ENCODE peak calls at places on chromosomes 5 and 9, in ten cellular contexts. U is tibial nerve, J is hepatocyte, W is spleen, L is transverse colon, B is ovary, S is PC-3, O is bronchial epithelial cell, Y is testis, P is HCT116. I is an unnamed sample.

GRCh38 chr5:72855821-72856220 is 39.4 kb downstream of the TNPO1 start:
- DNase-seq in U (no peak), J (no peak), L (no peak), P (no peak), Y (no peak), O (no peak), W (no peak), B (no peak), S (no peak), I (no peak)

GRCh38 chr5:167849874-167850273 is 441.6 kb upstream of the WWC1 start:
- DNase-seq in W (no peak), P (no peak), U (no peak), B (no peak), O (no peak), Y (no peak), J (no peak), S (no peak), L (no peak), I (no peak)

GRCh38 chr5:120139039-120139438 is 325.1 kb upstream of the PRR16 start:
- DNase-seq in P (no peak), S (peak; percentile 85), O (peak; percentile 99), J (peak; percentile 73), U (no peak), B (no peak), L (no peak), Y (no peak), W (no peak), I (no peak)

GRCh38 chr9:137194388-137194787 is 5.9 kb downstream of the SSNA1 start:
- DNase-seq in O (no peak), B (no peak), W (no peak), Y (no peak), S (no peak), J (peak; percentile 65), U (no peak), L (no peak), P (no peak), I (no peak)

GRCh38 chr5:150516011-150516410 is 8.1 kb downstream of the NDST1 start:
- DNase-seq in W (no peak), P (no peak), Y (peak; percentile 82), L (no peak), O (no peak), S (no peak), J (peak; percentile 61), B (no peak), U (no peak), I (no peak)

GRCh38 chr9:79026311-79026710 is 545.5 kb upstream of the TLE4 start:
- DNase-seq in U (no peak), O (peak; percentile 96), W (no peak), S (no peak), Y (no peak), B (no peak), P (no peak), J (no peak), L (no peak), I (no peak)

GRCh38 chr5:60883229-60883628 is 39.2 kb upstream of the ELOVL7 start:
- DNase-seq in J (peak; percentile 10), O (peak; percentile 38), Y (no peak), S (peak; percentile 11), L (no peak), W (no peak), B (no peak), U (no peak), P (peak; percentile 6), I (no peak)

GRCh38 chr5:59724482-59725392 is 168.8 kb downstream of the PDE4D start:
- DNase-seq in Y (peak; percentile 17), J (peak; percentile 57), B (no peak), O (peak; percentile 50), W (no peak), S (peak; percentile 58), L (peak; percentile 26), P (peak; percentile 12), U (no peak), I (no peak)

GRCh38 chr5:141637693-141638419 is 1.1 kb downstream of the RELL2 start:
- DNase-seq in J (peak; percentile 82), U (no peak), L (peak; percentile 66), Y (peak; percentile 62), B (peak; percentile 67), W (peak; percentile 92), S (no peak), O (peak; percentile 21), P (no peak), I (peak; percentile 81)

GRCh38 chr5:83721878-83722779 is 1.5 kb upstream of the HAPLN1 start:
- DNase-seq in W (peak; percentile 72), O (peak; percentile 4), P (peak; percentile 66), Y (peak; percentile 70), S (peak; percentile 73), L (peak; percentile 83), J (peak; percentile 90), B (peak; percentile 53), U (peak; percentile 46), I (peak; percentile 54)

GRCh38 chr5:122864842-122865241 is 19.4 kb downstream of the SNX24 start:
- DNase-seq in J (no peak), W (no peak), L (no peak), B (no peak), Y (no peak), P (no peak), S (no peak), U (no peak), O (no peak), I (no peak)

GRCh38 chr5:122874179-122874875 is 28.9 kb downstream of the SNX24 start:
- DNase-seq in Y (no peak), O (no peak), J (no peak), S (no peak), U (no peak), B (no peak), L (no peak), W (no peak), P (no peak), I (no peak)

GRCh38 chr5:122864400-122864799 is 19.0 kb downstream of the SNX24 start:
- DNase-seq in L (no peak), O (no peak), W (no peak), B (no peak), U (no peak), S (no peak), P (no peak), J (no peak), Y (no peak), I (no peak)

GRCh38 chr5:122871669-122872068 is 26.3 kb downstream of the SNX24 start:
- DNase-seq in W (no peak), U (no peak), L (no peak), B (no peak), Y (no peak), P (no peak), S (no peak), O (no peak), J (no peak), I (no peak)

GRCh38 chr5:122870219-122870856 is 24.9 kb downstream of the SNX24 start:
- DNase-seq in B (no peak), U (no peak), O (no peak), S (no peak), P (no peak), L (no peak), Y (no peak), W (no peak), J (no peak), I (no peak)
- H3K4me3 ChIP-seq in B (no peak overlapping the region), U (no peak overlapping the region), O (no peak overlapping the region), S (no peak overlapping the region), P (no peak overlapping the region), L (no peak overlapping the region), Y (no peak overlapping the region), W (no peak overlapping the region), J (no peak overlapping the region), I (no peak overlapping the region)

GRCh38 chr9:109230277-109230676 is 63.2 kb upstream of the FRRS1L start:
- DNase-seq in W (no peak), B (no peak), L (no peak), S (no peak), O (no peak), J (no peak), U (no peak), Y (no peak), P (no peak), I (no peak)

GRCh38 chr9:109229682-109230081 is 62.6 kb upstream of the FRRS1L start:
- DNase-seq in Y (no peak), U (no peak), P (no peak), J (no peak), B (no peak), W (no peak), O (no peak), L (no peak), S (no peak), I (no peak)

GRCh38 chr9:109231593-109231992 is 64.5 kb upstream of the FRRS1L start:
- DNase-seq in S (no peak), Y (no peak), L (no peak), U (no peak), P (no peak), B (no peak), J (no peak), O (peak; percentile 62), W (no peak), I (no peak)

GRCh38 chr9:109228093-109228642 is 61.1 kb upstream of the FRRS1L start:
- DNase-seq in U (no peak), W (no peak), P (no peak), L (no peak), B (no peak), J (no peak), Y (no peak), O (no peak), S (no peak), I (no peak)

DNA sequence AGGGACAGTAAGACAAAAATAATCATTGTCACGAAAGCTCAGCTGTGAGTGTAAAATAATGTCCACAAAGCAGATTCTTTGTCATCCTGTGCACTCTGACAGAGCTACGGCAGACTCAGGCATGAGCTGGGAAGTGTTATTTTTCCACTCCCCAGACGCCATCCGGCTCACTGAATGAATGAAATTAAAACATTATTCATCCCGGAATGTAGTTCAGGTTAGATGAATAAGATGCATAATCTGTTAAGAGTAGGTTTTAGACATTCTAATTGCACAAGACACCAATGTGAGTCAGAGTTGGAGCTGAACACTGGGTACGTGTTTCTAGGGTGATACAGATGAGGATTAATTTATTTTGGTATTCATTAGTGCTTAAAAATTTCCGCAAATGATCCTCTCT is 65.4 kb upstream of the FRRS1L start:
- DNase-seq in P (no peak), L (no peak), W (no peak), J (no peak), S (peak; percentile 61), Y (no peak), O (peak; percentile 95), U (no peak), B (no peak), I (no peak)
- H3K27me3 ChIP-seq in P (no peaks in the 10 kb centered on the region), L (peaks cover 3% of the 10 kb centered on the region), W (no peaks in the 10 kb centered on the region), J (no peaks in the 10 kb centered on the region), S (no peaks in the 10 kb centered on the region), Y (no peaks in the 10 kb centered on the region), O (no peaks in the 10 kb centered on the region), U (no peaks in the 10 kb centered on the region), B (no peaks in the 10 kb centered on the region), I (peaks cover under 1% of the 10 kb centered on the region)

DNA sequence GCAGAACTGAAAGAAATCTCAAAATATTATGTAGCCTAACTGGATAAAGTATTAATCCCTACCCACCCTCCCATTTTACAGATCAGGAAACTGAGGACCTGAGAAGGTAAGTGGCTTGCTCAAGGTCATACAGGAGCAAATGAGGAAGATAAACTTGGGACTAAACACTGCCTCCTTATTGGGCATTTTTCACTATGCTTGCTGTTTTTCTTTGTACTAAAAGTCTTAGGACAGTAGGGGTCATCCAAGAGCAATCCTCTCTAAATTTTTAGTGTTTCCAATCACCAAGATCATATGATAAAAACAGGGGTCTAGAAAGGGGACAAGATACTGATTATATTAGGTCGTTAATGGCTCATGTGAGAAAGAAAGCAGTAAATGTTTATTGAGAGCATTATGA is 80.8 kb downstream of the RORB start:
- DNase-seq in J (peak; percentile 10), O (peak; percentile 20), L (no peak), W (no peak), U (no peak), Y (no peak), P (peak; percentile 1), S (peak; percentile 1), B (no peak), I (no peak)
- TF ChIP-seq CTCF in J (peak; percentile 53), O (peak; percentile 21), L (no peak), W (no peak), U (no peak), Y (peak; percentile 24), P (peak; percentile 25), S (peak; percentile 33), B (no peak), I (no peak)

GRCh38 chr9:34102796-34103195 is 23.7 kb downstream of the DCAF12 start:
- DNase-seq in U (no peak), W (peak; percentile 11), O (no peak), L (no peak), B (no peak), J (no peak), S (no peak), P (no peak), Y (no peak), I (no peak)
- H3K4me3 ChIP-seq in U (no peak overlapping the region), W (no peak overlapping the region), O (no peak overlapping the region), L (no peak overlapping the region), B (no peak overlapping the region), J (no peak overlapping the region), S (no peak overlapping the region), P (no peak overlapping the region), Y (no peak overlapping the region), I (no peak overlapping the region)

I was measured in GM06990.